ENCODE peak calls at places on chromosome 19, in ten cellular contexts. One of them, this sample, is unnamed.

GRCh38 chr19:30717381-30717780 is 345.2 kb downstream of the ZNF536 start:
- DNase-seq in endothelial cell of umbilical vein: no peak
- DNase-seq in neuronal stem cell: no peak
- DNase-seq in IMR-90: no peak
- DNase-seq in trophoblast cell: no peak
- DNase-seq in neural progenitor cell: no peak
- DNase-seq in hepatocyte: no peak
- DNase-seq in mesendoderm: no peak
- DNase-seq in PC-3: no peak
- DNase-seq in fibroblast of lung: no peak
- DNase-seq in this sample: no peak

GRCh38 chr19:17402982-17403855 is 2.2 kb downstream of the BST2 start:
- DNase-seq in endothelial cell of umbilical vein: peak
- DNase-seq in neuronal stem cell: peak
- DNase-seq in IMR-90: no peak
- DNase-seq in trophoblast cell: no peak
- DNase-seq in neural progenitor cell: peak
- DNase-seq in hepatocyte: peak
- DNase-seq in mesendoderm: peak
- DNase-seq in PC-3: no peak
- DNase-seq in fibroblast of lung: no peak
- DNase-seq in this sample: no peak

GRCh38 chr19:54029930-54030490 is 33.7 kb downstream of the VSTM1 start:
- DNase-seq in endothelial cell of umbilical vein: peak
- DNase-seq in neuronal stem cell: peak
- DNase-seq in IMR-90: peak
- DNase-seq in trophoblast cell: peak
- DNase-seq in neural progenitor cell: peak
- DNase-seq in hepatocyte: peak
- DNase-seq in mesendoderm: peak
- DNase-seq in PC-3: peak
- DNase-seq in fibroblast of lung: peak
- DNase-seq in this sample: peak

GRCh38 chr19:46784262-46785053 is 3.9 kb downstream of the SLC1A5 start:
- DNase-seq in endothelial cell of umbilical vein: peak
- DNase-seq in neuronal stem cell: peak
- DNase-seq in IMR-90: peak
- DNase-seq in trophoblast cell: peak
- DNase-seq in neural progenitor cell: peak
- DNase-seq in hepatocyte: peak
- DNase-seq in mesendoderm: peak
- DNase-seq in PC-3: peak
- DNase-seq in fibroblast of lung: peak
- DNase-seq in this sample: peak

GRCh38 chr19:8320564-8321066 is 560 bp downstream of the NDUFA7 start:
- DNase-seq in endothelial cell of umbilical vein: no peak
- DNase-seq in neuronal stem cell: no peak
- DNase-seq in IMR-90: no peak
- DNase-seq in trophoblast cell: peak
- DNase-seq in neural progenitor cell: peak
- DNase-seq in hepatocyte: peak
- DNase-seq in mesendoderm: peak
- DNase-seq in PC-3: no peak
- DNase-seq in fibroblast of lung: no peak
- DNase-seq in this sample: no peak

GRCh38 chr19:17873661-17874422 is 2.1 kb downstream of the SLC5A5 start:
- DNase-seq in endothelial cell of umbilical vein: no peak
- DNase-seq in neuronal stem cell: peak
- DNase-seq in IMR-90: no peak
- DNase-seq in trophoblast cell: peak
- DNase-seq in neural progenitor cell: peak
- DNase-seq in hepatocyte: peak
- DNase-seq in mesendoderm: peak
- DNase-seq in PC-3: peak
- DNase-seq in fibroblast of lung: no peak
- DNase-seq in this sample: peak

GRCh38 chr19:46967578-46968018 is 52.0 kb upstream of the NPAS1 start:
- DNase-seq in endothelial cell of umbilical vein: no peak
- DNase-seq in neuronal stem cell: no peak
- DNase-seq in IMR-90: no peak
- DNase-seq in trophoblast cell: no peak
- DNase-seq in neural progenitor cell: no peak
- DNase-seq in hepatocyte: no peak
- DNase-seq in mesendoderm: no peak
- DNase-seq in PC-3: no peak
- DNase-seq in fibroblast of lung: no peak
- DNase-seq in this sample: no peak

GRCh38 chr19:27740396-27740795 is 1472.6 kb downstream of the UQCRFS1 start:
- DNase-seq in endothelial cell of umbilical vein: no peak
- DNase-seq in neuronal stem cell: no peak
- DNase-seq in IMR-90: no peak
- DNase-seq in trophoblast cell: no peak
- DNase-seq in neural progenitor cell: no peak
- DNase-seq in hepatocyte: no peak
- DNase-seq in mesendoderm: no peak
- DNase-seq in PC-3: no peak
- DNase-seq in fibroblast of lung: no peak
- DNase-seq in this sample: no peak

DNA sequence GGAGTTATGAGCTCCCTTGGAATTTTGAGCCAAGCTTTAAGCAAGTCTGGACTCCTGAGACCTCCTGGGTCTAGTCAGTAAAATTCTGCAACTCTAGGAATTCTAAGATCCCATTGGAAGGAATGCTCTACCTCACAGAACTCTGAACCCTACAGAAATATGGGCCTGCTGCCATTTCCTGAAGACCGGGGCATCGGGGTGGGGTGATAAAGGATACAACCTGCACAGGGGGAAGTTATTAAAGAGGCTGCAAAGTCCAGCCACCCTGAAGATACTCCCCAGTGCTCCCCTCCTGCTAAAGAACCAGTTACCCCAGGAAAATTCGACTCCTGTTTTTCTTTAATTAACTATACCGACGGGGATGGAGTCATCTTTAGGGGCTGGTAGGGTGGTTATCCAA is 2.4 kb upstream of the PPP1R37 start:
- DNase-seq in endothelial cell of umbilical vein: no peak
- DNase-seq in neuronal stem cell: no peak
- DNase-seq in IMR-90: no peak
- DNase-seq in trophoblast cell: no peak
- DNase-seq in neural progenitor cell: no peak
- DNase-seq in hepatocyte: no peak
- DNase-seq in mesendoderm: no peak
- DNase-seq in PC-3: no peak
- DNase-seq in fibroblast of lung: no peak
- DNase-seq in this sample: no peak
- H3K4me2 ChIP-seq in endothelial cell of umbilical vein: no peak
- H3K4me2 ChIP-seq in neuronal stem cell: peak
- H3K4me2 ChIP-seq in IMR-90: no peak
- H3K4me2 ChIP-seq in trophoblast cell: no peak
- H3K4me2 ChIP-seq in neural progenitor cell: peak
- H3K4me2 ChIP-seq in hepatocyte: peak
- H3K4me2 ChIP-seq in mesendoderm: no peak
- H3K4me2 ChIP-seq in PC-3: peak
- H3K4me2 ChIP-seq in fibroblast of lung: peak
- H3K4me2 ChIP-seq in this sample: no peak

GRCh38 chr19:38120471-38121030 is 103.5 kb downstream of the DPF1 start:
- DNase-seq in endothelial cell of umbilical vein: no peak
- DNase-seq in neuronal stem cell: no peak
- DNase-seq in IMR-90: no peak
- DNase-seq in trophoblast cell: no peak
- DNase-seq in neural progenitor cell: no peak
- DNase-seq in hepatocyte: no peak
- DNase-seq in mesendoderm: no peak
- DNase-seq in PC-3: no peak
- DNase-seq in fibroblast of lung: no peak
- DNase-seq in this sample: no peak

GRCh38 chr19:38122402-38123093 is 101.5 kb downstream of the DPF1 start:
- DNase-seq in endothelial cell of umbilical vein: no peak
- DNase-seq in neuronal stem cell: no peak
- DNase-seq in IMR-90: no peak
- DNase-seq in trophoblast cell: no peak
- DNase-seq in neural progenitor cell: no peak
- DNase-seq in hepatocyte: no peak
- DNase-seq in mesendoderm: no peak
- DNase-seq in PC-3: no peak
- DNase-seq in fibroblast of lung: no peak
- DNase-seq in this sample: no peak

GRCh38 chr19:38115264-38115802 is 108.7 kb downstream of the DPF1 start:
- DNase-seq in endothelial cell of umbilical vein: no peak
- DNase-seq in neuronal stem cell: no peak
- DNase-seq in IMR-90: no peak
- DNase-seq in trophoblast cell: no peak
- DNase-seq in neural progenitor cell: no peak
- DNase-seq in hepatocyte: no peak
- DNase-seq in mesendoderm: peak
- DNase-seq in PC-3: no peak
- DNase-seq in fibroblast of lung: no peak
- DNase-seq in this sample: no peak

GRCh38 chr19:38114651-38115050 is 109.4 kb downstream of the DPF1 start:
- DNase-seq in endothelial cell of umbilical vein: no peak
- DNase-seq in neuronal stem cell: no peak
- DNase-seq in IMR-90: no peak
- DNase-seq in trophoblast cell: no peak
- DNase-seq in neural progenitor cell: no peak
- DNase-seq in hepatocyte: no peak
- DNase-seq in mesendoderm: no peak
- DNase-seq in PC-3: no peak
- DNase-seq in fibroblast of lung: no peak
- DNase-seq in this sample: no peak

GRCh38 chr19:38118176-38118575 is 105.8 kb downstream of the DPF1 start:
- DNase-seq in endothelial cell of umbilical vein: no peak
- DNase-seq in neuronal stem cell: no peak
- DNase-seq in IMR-90: no peak
- DNase-seq in trophoblast cell: no peak
- DNase-seq in neural progenitor cell: no peak
- DNase-seq in hepatocyte: no peak
- DNase-seq in mesendoderm: no peak
- DNase-seq in PC-3: no peak
- DNase-seq in fibroblast of lung: no peak
- DNase-seq in this sample: no peak
- H3K4me2 ChIP-seq in endothelial cell of umbilical vein: no peak
- H3K4me2 ChIP-seq in neuronal stem cell: no peak
- H3K4me2 ChIP-seq in IMR-90: no peak
- H3K4me2 ChIP-seq in trophoblast cell: no peak
- H3K4me2 ChIP-seq in neural progenitor cell: no peak
- H3K4me2 ChIP-seq in hepatocyte: no peak
- H3K4me2 ChIP-seq in mesendoderm: no peak
- H3K4me2 ChIP-seq in PC-3: no peak
- H3K4me2 ChIP-seq in fibroblast of lung: no peak
- H3K4me2 ChIP-seq in this sample: no peak

GRCh38 chr19:12783849-12784393 is 7.4 kb upstream of the JUNB start:
- DNase-seq in endothelial cell of umbilical vein: no peak
- DNase-seq in neuronal stem cell: no peak
- DNase-seq in IMR-90: no peak
- DNase-seq in trophoblast cell: no peak
- DNase-seq in neural progenitor cell: no peak
- DNase-seq in hepatocyte: peak
- DNase-seq in mesendoderm: no peak
- DNase-seq in PC-3: peak
- DNase-seq in fibroblast of lung: no peak
- DNase-seq in this sample: peak

GRCh38 chr19:12784394-12784870 is 6.9 kb upstream of the JUNB start:
- DNase-seq in endothelial cell of umbilical vein: no peak
- DNase-seq in neuronal stem cell: no peak
- DNase-seq in IMR-90: peak
- DNase-seq in trophoblast cell: peak
- DNase-seq in neural progenitor cell: no peak
- DNase-seq in hepatocyte: no peak
- DNase-seq in mesendoderm: no peak
- DNase-seq in PC-3: no peak
- DNase-seq in fibroblast of lung: no peak
- DNase-seq in this sample: peak

GRCh38 chr19:12782424-12783225 is 7.3 kb upstream of the HOOK2 start:
- DNase-seq in endothelial cell of umbilical vein: peak
- DNase-seq in neuronal stem cell: no peak
- DNase-seq in IMR-90: peak
- DNase-seq in trophoblast cell: peak
- DNase-seq in neural progenitor cell: peak
- DNase-seq in hepatocyte: peak
- DNase-seq in mesendoderm: peak
- DNase-seq in PC-3: peak
- DNase-seq in fibroblast of lung: peak
- DNase-seq in this sample: peak

GRCh38 chr19:12782174-12782423 is 6.7 kb upstream of the HOOK2 start:
- DNase-seq in endothelial cell of umbilical vein: peak
- DNase-seq in neuronal stem cell: no peak
- DNase-seq in IMR-90: no peak
- DNase-seq in trophoblast cell: no peak
- DNase-seq in neural progenitor cell: no peak
- DNase-seq in hepatocyte: no peak
- DNase-seq in mesendoderm: no peak
- DNase-seq in PC-3: no peak
- DNase-seq in fibroblast of lung: no peak
- DNase-seq in this sample: no peak

DNA sequence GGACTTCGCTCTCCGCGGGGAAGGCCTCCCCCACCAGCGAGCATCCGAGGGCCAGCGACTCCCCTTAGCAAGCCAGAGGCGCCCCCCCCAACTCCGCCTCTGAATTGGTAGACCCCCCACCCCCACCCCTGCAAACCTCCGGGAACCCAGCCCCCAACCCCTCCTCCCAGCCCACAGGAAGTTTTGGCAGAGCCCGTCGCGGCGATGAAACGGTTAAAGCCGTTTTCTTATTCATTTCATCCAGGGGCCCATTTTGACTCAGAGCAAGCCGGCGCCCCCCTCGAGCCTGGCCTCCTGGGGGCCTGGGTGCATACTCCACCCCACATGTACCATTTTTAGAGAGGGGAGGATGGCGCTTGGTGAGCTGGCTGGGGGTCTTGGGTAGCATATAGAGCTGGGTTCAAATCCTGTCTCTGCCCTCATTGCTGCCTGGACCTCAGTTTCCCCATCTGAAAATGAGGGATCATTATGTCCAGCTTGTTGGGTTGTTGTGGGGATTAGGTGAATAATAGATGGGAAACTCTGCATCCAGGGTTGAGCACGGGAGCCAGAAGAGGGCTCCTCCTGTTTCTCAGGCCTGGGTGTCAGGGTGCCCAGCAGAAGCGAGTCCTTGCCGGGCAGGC is 7.9 kb upstream of the JUNB start:
- DNase-seq in endothelial cell of umbilical vein: no peak
- DNase-seq in neuronal stem cell: no peak
- DNase-seq in IMR-90: no peak
- DNase-seq in trophoblast cell: peak
- DNase-seq in neural progenitor cell: no peak
- DNase-seq in hepatocyte: no peak
- DNase-seq in mesendoderm: no peak
- DNase-seq in PC-3: no peak
- DNase-seq in fibroblast of lung: no peak
- DNase-seq in this sample: no peak
- H3K4me2 ChIP-seq in endothelial cell of umbilical vein: peak
- H3K4me2 ChIP-seq in neuronal stem cell: peak
- H3K4me2 ChIP-seq in IMR-90: peak
- H3K4me2 ChIP-seq in trophoblast cell: peak
- H3K4me2 ChIP-seq in neural progenitor cell: peak
- H3K4me2 ChIP-seq in hepatocyte: peak
- H3K4me2 ChIP-seq in mesendoderm: peak
- H3K4me2 ChIP-seq in PC-3: peak
- H3K4me2 ChIP-seq in fibroblast of lung: peak
- H3K4me2 ChIP-seq in this sample: peak

GRCh38 chr19:42250666-42251531 is 4.0 kb downstream of the ERF start:
- DNase-seq in endothelial cell of umbilical vein: peak
- DNase-seq in neuronal stem cell: no peak
- DNase-seq in IMR-90: peak
- DNase-seq in trophoblast cell: no peak
- DNase-seq in neural progenitor cell: no peak
- DNase-seq in hepatocyte: no peak
- DNase-seq in mesendoderm: no peak
- DNase-seq in PC-3: no peak
- DNase-seq in fibroblast of lung: peak
- DNase-seq in this sample: no peak

GRCh38 chr19:42249769-42250168 is 5.2 kb downstream of the ERF start:
- DNase-seq in endothelial cell of umbilical vein: no peak
- DNase-seq in neuronal stem cell: no peak
- DNase-seq in IMR-90: no peak
- DNase-seq in trophoblast cell: no peak
- DNase-seq in neural progenitor cell: no peak
- DNase-seq in hepatocyte: no peak
- DNase-seq in mesendoderm: no peak
- DNase-seq in PC-3: no peak
- DNase-seq in fibroblast of lung: no peak
- DNase-seq in this sample: no peak

GRCh38 chr19:42252365-42253244 is 2.3 kb downstream of the ERF start:
- DNase-seq in endothelial cell of umbilical vein: no peak
- DNase-seq in neuronal stem cell: no peak
- DNase-seq in IMR-90: peak
- DNase-seq in trophoblast cell: no peak
- DNase-seq in neural progenitor cell: no peak
- DNase-seq in hepatocyte: peak
- DNase-seq in mesendoderm: peak
- DNase-seq in PC-3: no peak
- DNase-seq in fibroblast of lung: peak
- DNase-seq in this sample: no peak

GRCh38 chr19:42250249-42250665 is 4.7 kb downstream of the ERF start:
- DNase-seq in endothelial cell of umbilical vein: no peak
- DNase-seq in neuronal stem cell: no peak
- DNase-seq in IMR-90: no peak
- DNase-seq in trophoblast cell: no peak
- DNase-seq in neural progenitor cell: no peak
- DNase-seq in hepatocyte: no peak
- DNase-seq in mesendoderm: no peak
- DNase-seq in PC-3: no peak
- DNase-seq in fibroblast of lung: no peak
- DNase-seq in this sample: no peak

DNA sequence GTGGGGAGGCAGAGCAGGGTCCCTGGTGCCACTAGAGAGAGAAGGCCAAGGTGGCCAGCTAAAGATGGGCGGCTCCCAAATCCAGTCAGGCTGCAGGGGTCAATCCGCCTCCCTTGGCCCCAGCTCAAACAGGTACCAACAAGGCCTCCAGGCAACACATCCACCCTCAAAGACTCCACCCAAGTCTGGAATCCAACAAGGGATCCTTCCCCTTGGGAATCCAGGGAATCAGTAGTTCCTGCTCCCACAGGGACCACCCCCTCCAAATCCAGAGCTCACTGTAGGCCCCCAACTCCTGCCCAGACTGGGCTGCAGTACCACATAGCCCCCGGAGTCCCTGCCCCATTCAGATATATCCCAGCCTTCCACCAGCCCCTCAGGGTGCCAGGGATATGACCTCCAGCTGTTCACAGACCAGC is 3.3 kb downstream of the ERF start:
- DNase-seq in endothelial cell of umbilical vein: no peak
- DNase-seq in neuronal stem cell: no peak
- DNase-seq in IMR-90: no peak
- DNase-seq in trophoblast cell: no peak
- DNase-seq in neural progenitor cell: no peak
- DNase-seq in hepatocyte: no peak
- DNase-seq in mesendoderm: no peak
- DNase-seq in PC-3: no peak
- DNase-seq in fibroblast of lung: no peak
- DNase-seq in this sample: no peak
- H3K4me2 ChIP-seq in endothelial cell of umbilical vein: peak
- H3K4me2 ChIP-seq in neuronal stem cell: peak
- H3K4me2 ChIP-seq in IMR-90: peak
- H3K4me2 ChIP-seq in trophoblast cell: peak
- H3K4me2 ChIP-seq in neural progenitor cell: peak
- H3K4me2 ChIP-seq in hepatocyte: peak
- H3K4me2 ChIP-seq in mesendoderm: no peak
- H3K4me2 ChIP-seq in PC-3: no peak
- H3K4me2 ChIP-seq in fibroblast of lung: peak
- H3K4me2 ChIP-seq in this sample: peak